ENCODE peak calls at places on chromosomes 6 and 20, in five cellular contexts. One of them, this sample, is unnamed.

GRCh38 chr6:20711518-20711917 is 177.3 kb downstream of the CDKAL1 start:
- DNase-seq in A549: no peak
- DNase-seq in CD8-positive, alpha-beta T cell: no peak
- DNase-seq in prostate gland: no peak
- DNase-seq in foreskin keratinocyte: peak
- DNase-seq in this sample: no peak

GRCh38 chr6:37072526-37072925 is 67.1 kb downstream of the FGD2 start:
- DNase-seq in A549: no peak
- DNase-seq in CD8-positive, alpha-beta T cell: no peak
- DNase-seq in prostate gland: no peak
- DNase-seq in foreskin keratinocyte: no peak
- DNase-seq in this sample: no peak

GRCh38 chr6:22756365-22756764 is 187.0 kb downstream of the HDGFL1 start:
- DNase-seq in A549: no peak
- DNase-seq in CD8-positive, alpha-beta T cell: no peak
- DNase-seq in prostate gland: no peak
- DNase-seq in foreskin keratinocyte: peak
- DNase-seq in this sample: no peak

GRCh38 chr6:143401636-143402370 is 48.7 kb downstream of the ADAT2 start:
- DNase-seq in A549: no peak
- DNase-seq in CD8-positive, alpha-beta T cell: no peak
- DNase-seq in prostate gland: no peak
- DNase-seq in foreskin keratinocyte: no peak
- DNase-seq in this sample: no peak

GRCh38 chr6:19399406-19399805 is 437.8 kb upstream of the ID4 start:
- DNase-seq in A549: no peak
- DNase-seq in CD8-positive, alpha-beta T cell: no peak
- DNase-seq in prostate gland: no peak
- DNase-seq in foreskin keratinocyte: no peak
- DNase-seq in this sample: no peak

GRCh38 chr20:41152108-41152757 is 14.9 kb downstream of the PLCG1 start:
- DNase-seq in A549: no peak
- DNase-seq in CD8-positive, alpha-beta T cell: no peak
- DNase-seq in prostate gland: no peak
- DNase-seq in foreskin keratinocyte: no peak
- DNase-seq in this sample: no peak

GRCh38 chr6:137496909-137497721 is 2.9 kb upstream of the OLIG3 start:
- DNase-seq in A549: no peak
- DNase-seq in CD8-positive, alpha-beta T cell: no peak
- DNase-seq in prostate gland: no peak
- DNase-seq in foreskin keratinocyte: no peak
- DNase-seq in this sample: no peak

GRCh38 chr20:10504893-10505292 is 69.8 kb downstream of the SLX4IP start:
- DNase-seq in A549: no peak
- DNase-seq in CD8-positive, alpha-beta T cell: no peak
- DNase-seq in prostate gland: peak
- DNase-seq in foreskin keratinocyte: no peak
- DNase-seq in this sample: no peak

GRCh38 chr6:10901751-10902150 is 14.9 kb downstream of the SYCP2L start:
- DNase-seq in A549: no peak
- DNase-seq in CD8-positive, alpha-beta T cell: no peak
- DNase-seq in prostate gland: no peak
- DNase-seq in foreskin keratinocyte: no peak
- DNase-seq in this sample: no peak

GRCh38 chr20:9815662-9816061 is 23.2 kb downstream of the PAK5 start:
- DNase-seq in A549: no peak
- DNase-seq in CD8-positive, alpha-beta T cell: no peak
- DNase-seq in prostate gland: no peak
- DNase-seq in foreskin keratinocyte: no peak
- DNase-seq in this sample: no peak

GRCh38 chr20:15673206-15673605 is 900.0 kb downstream of the KIF16B start:
- DNase-seq in A549: no peak
- DNase-seq in CD8-positive, alpha-beta T cell: no peak
- DNase-seq in prostate gland: no peak
- DNase-seq in foreskin keratinocyte: peak
- DNase-seq in this sample: no peak

GRCh38 chr20:46056970-46057855 is 28.2 kb downstream of the SLC12A5 start:
- DNase-seq in A549: no peak
- DNase-seq in CD8-positive, alpha-beta T cell: no peak
- DNase-seq in prostate gland: no peak
- DNase-seq in foreskin keratinocyte: no peak
- DNase-seq in this sample: no peak

GRCh38 chr6:29887819-29888581 is 54.3 kb upstream of the HLA-A start:
- DNase-seq in A549: no peak
- DNase-seq in CD8-positive, alpha-beta T cell: peak
- DNase-seq in prostate gland: peak
- DNase-seq in foreskin keratinocyte: no peak
- DNase-seq in this sample: peak

GRCh38 chr6:49322861-49323260 is 140.2 kb downstream of the MMUT start:
- DNase-seq in A549: no peak
- DNase-seq in CD8-positive, alpha-beta T cell: no peak
- DNase-seq in prostate gland: no peak
- DNase-seq in foreskin keratinocyte: no peak
- DNase-seq in this sample: no peak

GRCh38 chr6:152124432-152125074 is 317.1 kb downstream of the ESR1 start:
- DNase-seq in A549: peak
- DNase-seq in CD8-positive, alpha-beta T cell: no peak
- DNase-seq in prostate gland: peak
- DNase-seq in foreskin keratinocyte: no peak
- DNase-seq in this sample: no peak

GRCh38 chr6:149990109-149990671 is 26.4 kb downstream of the ULBP1 start:
- DNase-seq in A549: no peak
- DNase-seq in CD8-positive, alpha-beta T cell: no peak
- DNase-seq in prostate gland: no peak
- DNase-seq in foreskin keratinocyte: no peak
- DNase-seq in this sample: no peak

GRCh38 chr6:42618686-42619085 is 54.9 kb downstream of the UBR2 start:
- DNase-seq in A549: no peak
- DNase-seq in CD8-positive, alpha-beta T cell: no peak
- DNase-seq in prostate gland: no peak
- DNase-seq in foreskin keratinocyte: no peak
- DNase-seq in this sample: no peak

GRCh38 chr6:141029908-141030307 is 1102.8 kb upstream of the GJE1 start:
- DNase-seq in A549: no peak
- DNase-seq in CD8-positive, alpha-beta T cell: no peak
- DNase-seq in prostate gland: no peak
- DNase-seq in foreskin keratinocyte: no peak
- DNase-seq in this sample: no peak

GRCh38 chr6:110524305-110524704 is 47.9 kb upstream of the SLC22A16 start:
- DNase-seq in A549: no peak
- DNase-seq in CD8-positive, alpha-beta T cell: no peak
- DNase-seq in prostate gland: no peak
- DNase-seq in foreskin keratinocyte: no peak
- DNase-seq in this sample: no peak

GRCh38 chr6:43723737-43724295 is 36.2 kb upstream of the MRPS18A start:
- DNase-seq in A549: peak
- DNase-seq in CD8-positive, alpha-beta T cell: peak
- DNase-seq in prostate gland: peak
- DNase-seq in foreskin keratinocyte: peak
- DNase-seq in this sample: peak

GRCh38 chr20:42083280-42083679 is 465.1 kb upstream of the CHD6 start:
- DNase-seq in A549: no peak
- DNase-seq in CD8-positive, alpha-beta T cell: no peak
- DNase-seq in prostate gland: no peak
- DNase-seq in foreskin keratinocyte: no peak
- DNase-seq in this sample: no peak

GRCh38 chr20:50799176-50799889 is 4.5 kb downstream of the BCAS4 start:
- DNase-seq in A549: no peak
- DNase-seq in CD8-positive, alpha-beta T cell: no peak
- DNase-seq in prostate gland: no peak
- DNase-seq in foreskin keratinocyte: no peak
- DNase-seq in this sample: no peak

GRCh38 chr6:116762235-116762634 is 3.3 kb downstream of the FAM162B start:
- DNase-seq in A549: no peak
- DNase-seq in CD8-positive, alpha-beta T cell: no peak
- DNase-seq in prostate gland: no peak
- DNase-seq in foreskin keratinocyte: no peak
- DNase-seq in this sample: no peak

GRCh38 chr20:36887779-36888133 is 11.8 kb downstream of the TLDC2 start:
- DNase-seq in A549: no peak
- DNase-seq in CD8-positive, alpha-beta T cell: no peak
- DNase-seq in prostate gland: no peak
- DNase-seq in foreskin keratinocyte: no peak
- DNase-seq in this sample: no peak

GRCh38 chr20:23585808-23586734 is 17.8 kb upstream of the CST9L start:
- DNase-seq in A549: no peak
- DNase-seq in CD8-positive, alpha-beta T cell: no peak
- DNase-seq in prostate gland: peak
- DNase-seq in foreskin keratinocyte: no peak
- DNase-seq in this sample: no peak

GRCh38 chr6:84078335-84078734 is 44.8 kb downstream of the MRAP2 start:
- DNase-seq in A549: no peak
- DNase-seq in CD8-positive, alpha-beta T cell: no peak
- DNase-seq in prostate gland: no peak
- DNase-seq in foreskin keratinocyte: no peak
- DNase-seq in this sample: no peak

GRCh38 chr6:125251516-125252229 is 50.1 kb downstream of the HDDC2 start:
- DNase-seq in A549: no peak
- DNase-seq in CD8-positive, alpha-beta T cell: no peak
- DNase-seq in prostate gland: no peak
- DNase-seq in foreskin keratinocyte: no peak
- DNase-seq in this sample: no peak

GRCh38 chr6:7954477-7955200 is 44.1 kb upstream of the TXNDC5 start:
- DNase-seq in A549: no peak
- DNase-seq in CD8-positive, alpha-beta T cell: no peak
- DNase-seq in prostate gland: no peak
- DNase-seq in foreskin keratinocyte: no peak
- DNase-seq in this sample: no peak

DNA sequence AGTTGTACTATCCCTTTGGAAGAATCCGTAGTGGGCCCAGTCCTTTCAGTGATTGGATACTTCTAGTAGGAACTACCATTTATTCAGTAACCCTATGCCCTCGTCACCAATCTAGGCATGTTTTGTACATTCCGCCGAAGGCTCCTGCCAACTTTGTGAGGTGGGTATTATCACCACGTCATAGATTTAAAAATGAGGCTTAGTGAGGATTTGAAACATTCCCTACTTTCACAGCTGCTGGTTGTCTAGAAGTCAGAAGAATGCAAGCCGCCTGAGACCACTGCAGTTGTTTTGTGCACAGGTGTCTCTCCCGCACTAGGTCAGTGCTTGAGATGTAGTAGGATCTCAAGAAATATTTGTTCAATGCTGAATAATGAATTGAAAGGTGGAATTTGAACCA is 32.6 kb downstream of the ENPP1 start:
- DNase-seq in A549: no peak
- DNase-seq in CD8-positive, alpha-beta T cell: no peak
- DNase-seq in prostate gland: no peak
- DNase-seq in foreskin keratinocyte: no peak
- DNase-seq in this sample: no peak
- H3K27ac ChIP-seq in A549: no peak
- H3K27ac ChIP-seq in CD8-positive, alpha-beta T cell: no peak
- H3K27ac ChIP-seq in prostate gland: no peak
- H3K27ac ChIP-seq in foreskin keratinocyte: no peak
- H3K27ac ChIP-seq in this sample: no peak

DNA sequence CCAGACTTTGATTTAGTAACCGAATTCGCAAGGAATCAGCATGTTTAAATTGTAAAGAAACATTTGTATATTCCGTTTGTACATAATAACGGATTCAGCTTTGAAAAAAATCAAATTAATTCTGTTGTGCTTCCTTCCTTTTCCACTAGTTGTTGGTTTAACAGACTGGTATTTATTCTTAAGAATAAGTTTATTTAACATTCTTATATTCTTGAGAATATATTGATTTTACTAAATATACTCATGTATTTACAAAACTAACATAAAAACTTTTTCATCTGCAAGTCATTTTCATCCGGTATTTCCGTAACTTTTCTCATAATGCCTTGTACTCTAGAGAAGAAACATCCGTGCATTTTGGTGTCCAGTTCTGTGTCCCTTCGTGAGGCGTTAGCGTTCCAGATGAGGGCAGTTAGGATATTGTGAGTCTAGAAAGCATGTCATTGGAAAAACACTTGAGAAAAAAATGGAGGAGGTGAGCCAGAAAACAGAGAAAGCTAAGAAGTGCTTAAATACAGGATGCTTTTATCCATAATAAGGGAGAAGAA is 1.6 kb downstream of the WRNIP1 start:
- DNase-seq in A549: no peak
- DNase-seq in CD8-positive, alpha-beta T cell: no peak
- DNase-seq in prostate gland: no peak
- DNase-seq in foreskin keratinocyte: no peak
- DNase-seq in this sample: no peak
- TF ChIP-seq CTCF in A549: no peak
- TF ChIP-seq CTCF in CD8-positive, alpha-beta T cell: no peak
- TF ChIP-seq CTCF in prostate gland: no peak
- TF ChIP-seq CTCF in foreskin keratinocyte: no peak
- TF ChIP-seq CTCF in this sample: no peak

GRCh38 chr20:58991720-58992119 is 10.7 kb downstream of the NELFCD start:
- DNase-seq in A549: no peak
- DNase-seq in CD8-positive, alpha-beta T cell: no peak
- DNase-seq in prostate gland: no peak
- DNase-seq in foreskin keratinocyte: no peak
- DNase-seq in this sample: no peak
- H3K27ac ChIP-seq in A549: no peak
- H3K27ac ChIP-seq in CD8-positive, alpha-beta T cell: no peak
- H3K27ac ChIP-seq in prostate gland: no peak
- H3K27ac ChIP-seq in foreskin keratinocyte: no peak
- H3K27ac ChIP-seq in this sample: no peak

DNA sequence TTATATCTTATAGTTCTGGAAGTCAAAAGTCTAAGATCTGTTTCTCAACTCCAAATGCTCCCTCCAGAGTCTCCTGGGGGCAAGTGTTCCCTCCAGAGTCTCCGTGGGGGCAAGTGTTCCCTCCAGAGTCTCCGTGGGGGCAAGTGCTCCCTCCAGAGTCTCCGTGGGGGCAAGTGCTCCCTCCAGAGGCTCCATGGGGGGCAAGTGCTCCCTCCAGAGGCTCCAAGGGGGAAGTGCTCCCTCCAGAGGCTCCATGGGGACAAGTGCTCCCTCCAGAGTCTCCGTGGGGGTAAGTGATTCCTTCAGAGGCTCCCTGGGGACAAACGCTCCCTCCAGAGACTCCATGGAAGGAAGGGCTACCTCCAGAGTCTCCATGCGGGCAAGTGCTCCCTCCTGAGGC is 34.0 kb upstream of the THBS2 start:
- DNase-seq in A549: no peak
- DNase-seq in CD8-positive, alpha-beta T cell: no peak
- DNase-seq in prostate gland: no peak
- DNase-seq in foreskin keratinocyte: no peak
- DNase-seq in this sample: no peak
- TF ChIP-seq CTCF in A549: no peak
- TF ChIP-seq CTCF in CD8-positive, alpha-beta T cell: no peak
- TF ChIP-seq CTCF in prostate gland: no peak
- TF ChIP-seq CTCF in foreskin keratinocyte: peak
- TF ChIP-seq CTCF in this sample: no peak

This sample was measured in CD4-positive, alpha-beta T cell.